ENCODE peak calls at places on chromosomes 6 and 20, in four cellular contexts. One of them, this sample, is unnamed. For H3K4me1, the result is how much of the 10 kb centered on the place peaks cover.

GRCh38 chr20:58466729-58467571 is 48.2 kb downstream of the APCDD1L start:
- DNase-seq in tibial artery: no peak
- DNase-seq in SJCRH30: no peak
- DNase-seq in kidney: peak
- DNase-seq in this sample: no peak

GRCh38 chr6:16355699-16356481 is 117.5 kb downstream of the GMPR start:
- DNase-seq in tibial artery: no peak
- DNase-seq in kidney: no peak
- DNase-seq in SJCRH30: peak
- DNase-seq in this sample: peak

GRCh38 chr20:2749343-2749950 is 51.0 kb downstream of the CPXM1 start:
- DNase-seq in kidney: peak
- DNase-seq in tibial artery: no peak
- DNase-seq in SJCRH30: no peak
- DNase-seq in this sample: peak

GRCh38 chr20:9072741-9073310 is 3.9 kb downstream of the PLCB4 start:
- DNase-seq in tibial artery: no peak
- DNase-seq in kidney: no peak
- DNase-seq in SJCRH30: no peak
- DNase-seq in this sample: no peak

GRCh38 chr6:160520043-160520904 is 143.8 kb downstream of the LPA start:
- DNase-seq in kidney: peak
- DNase-seq in SJCRH30: peak
- DNase-seq in tibial artery: peak
- DNase-seq in this sample: peak

GRCh38 chr20:62711703-62712101 is 3.1 kb downstream of the NTSR1 start:
- DNase-seq in kidney: peak
- DNase-seq in SJCRH30: no peak
- DNase-seq in tibial artery: no peak
- DNase-seq in this sample: no peak

GRCh38 chr20:24693466-24694156 is 224.2 kb downstream of the SYNDIG1 start:
- DNase-seq in SJCRH30: no peak
- DNase-seq in kidney: peak
- DNase-seq in tibial artery: no peak
- DNase-seq in this sample: no peak

GRCh38 chr6:33967966-33968724 is 164.3 kb upstream of the MLN start:
- DNase-seq in SJCRH30: no peak
- DNase-seq in tibial artery: no peak
- DNase-seq in kidney: peak
- DNase-seq in this sample: no peak

GRCh38 chr6:31203345-31203979 is 33.0 kb upstream of the POU5F1 start:
- DNase-seq in kidney: no peak
- DNase-seq in tibial artery: no peak
- DNase-seq in SJCRH30: no peak
- DNase-seq in this sample: no peak

GRCh38 chr20:50354690-50355592 is 155.2 kb upstream of the PTPN1 start:
- DNase-seq in SJCRH30: no peak
- DNase-seq in tibial artery: no peak
- DNase-seq in kidney: peak
- DNase-seq in this sample: no peak

GRCh38 chr6:138719011-138719635 is 54.4 kb upstream of the CCDC28A start:
- DNase-seq in SJCRH30: peak
- DNase-seq in tibial artery: no peak
- DNase-seq in kidney: no peak
- DNase-seq in this sample: no peak

GRCh38 chr6:73389854-73390253 is 4.8 kb upstream of the DDX43 start:
- DNase-seq in kidney: no peak
- DNase-seq in SJCRH30: no peak
- DNase-seq in tibial artery: no peak
- DNase-seq in this sample: no peak

GRCh38 chr6:3247255-3248146 is 11.2 kb upstream of the PSMG4 start:
- DNase-seq in kidney: peak
- DNase-seq in SJCRH30: peak
- DNase-seq in tibial artery: no peak
- DNase-seq in this sample: no peak

GRCh38 chr6:42952389-42952788 is 8.2 kb upstream of the GNMT start:
- DNase-seq in kidney: no peak
- DNase-seq in SJCRH30: no peak
- DNase-seq in tibial artery: no peak
- DNase-seq in this sample: no peak

GRCh38 chr6:43093361-43094289 is 17.5 kb downstream of the PTK7 start:
- DNase-seq in tibial artery: peak
- DNase-seq in SJCRH30: no peak
- DNase-seq in kidney: peak
- DNase-seq in this sample: no peak

GRCh38 chr20:17685168-17685567 is 3.1 kb upstream of the RRBP1 start:
- DNase-seq in SJCRH30: no peak
- DNase-seq in kidney: no peak
- DNase-seq in tibial artery: no peak
- DNase-seq in this sample: no peak

GRCh38 chr6:43276180-43277082 is 21.6 kb upstream of the SLC22A7 start:
- DNase-seq in SJCRH30: no peak
- DNase-seq in kidney: no peak
- DNase-seq in tibial artery: no peak
- DNase-seq in this sample: no peak

GRCh38 chr6:24495516-24495847 is 713 bp downstream of the ALDH5A1 start:
- DNase-seq in tibial artery: peak
- DNase-seq in kidney: no peak
- DNase-seq in SJCRH30: peak
- DNase-seq in this sample: no peak

GRCh38 chr6:152054441-152054840 is 247.0 kb downstream of the ESR1 start:
- DNase-seq in tibial artery: no peak
- DNase-seq in SJCRH30: no peak
- DNase-seq in kidney: no peak
- DNase-seq in this sample: no peak
- H3K4me1 ChIP-seq in tibial artery: under half
- H3K4me1 ChIP-seq in SJCRH30: under half
- H3K4me1 ChIP-seq in kidney: under half
- H3K4me1 ChIP-seq in this sample: under half

GRCh38 chr6:158037021-158037420 is 55.4 kb downstream of the SYNJ2 start:
- DNase-seq in kidney: peak
- DNase-seq in SJCRH30: no peak
- DNase-seq in tibial artery: no peak
- DNase-seq in this sample: no peak
- H3K4me1 ChIP-seq in kidney: under half
- H3K4me1 ChIP-seq in SJCRH30: half or more
- H3K4me1 ChIP-seq in tibial artery: half or more
- H3K4me1 ChIP-seq in this sample: under half

GRCh38 chr6:56688521-56688920 is 45.8 kb upstream of the DST start:
- DNase-seq in SJCRH30: no peak
- DNase-seq in kidney: no peak
- DNase-seq in tibial artery: no peak
- DNase-seq in this sample: no peak
- H3K4me1 ChIP-seq in SJCRH30: under half
- H3K4me1 ChIP-seq in kidney: under half
- H3K4me1 ChIP-seq in tibial artery: half or more
- H3K4me1 ChIP-seq in this sample: under half

GRCh38 chr20:6680441-6680840 is 87.0 kb upstream of the BMP2 start:
- DNase-seq in tibial artery: no peak
- DNase-seq in kidney: no peak
- DNase-seq in SJCRH30: no peak
- DNase-seq in this sample: no peak
- H3K4me1 ChIP-seq in tibial artery: under half
- H3K4me1 ChIP-seq in kidney: under half
- H3K4me1 ChIP-seq in SJCRH30: under half
- H3K4me1 ChIP-seq in this sample: under half

GRCh38 chr20:48489656-48490055 is 338.1 kb downstream of the PREX1 start:
- DNase-seq in SJCRH30: peak
- DNase-seq in kidney: no peak
- DNase-seq in tibial artery: no peak
- DNase-seq in this sample: no peak
- H3K4me1 ChIP-seq in SJCRH30: half or more
- H3K4me1 ChIP-seq in kidney: under half
- H3K4me1 ChIP-seq in tibial artery: under half
- H3K4me1 ChIP-seq in this sample: under half

This sample was measured in ascending aorta.